ENCODE peak calls at places on chromosome 11, in five cellular contexts. One of them, this sample, is unnamed.

GRCh38 chr11:70359806-70360205 is 38.5 kb upstream of the CTTN start:
- DNase-seq in posterior vena cava: no peak
- DNase-seq in progenitor cell of endocrine pancreas: no peak
- DNase-seq in SIG-M5: no peak
- DNase-seq in memory B cell: no peak
- DNase-seq in this sample: no peak

GRCh38 chr11:45354976-45355705 is 69.0 kb upstream of the SYT13 start:
- DNase-seq in progenitor cell of endocrine pancreas: peak
- DNase-seq in SIG-M5: no peak
- DNase-seq in memory B cell: peak
- DNase-seq in posterior vena cava: peak
- DNase-seq in this sample: no peak

GRCh38 chr11:77046060-77046501 is 11.9 kb downstream of the B3GNT6 start:
- DNase-seq in memory B cell: peak
- DNase-seq in SIG-M5: no peak
- DNase-seq in posterior vena cava: no peak
- DNase-seq in progenitor cell of endocrine pancreas: peak
- DNase-seq in this sample: peak

GRCh38 chr11:70555092-70555491 is 156.8 kb downstream of the CTTN start:
- DNase-seq in SIG-M5: no peak
- DNase-seq in memory B cell: no peak
- DNase-seq in progenitor cell of endocrine pancreas: no peak
- DNase-seq in posterior vena cava: no peak
- DNase-seq in this sample: no peak

GRCh38 chr11:14443642-14444041 is 56.0 kb downstream of the COPB1 start:
- DNase-seq in posterior vena cava: no peak
- DNase-seq in progenitor cell of endocrine pancreas: no peak
- DNase-seq in SIG-M5: no peak
- DNase-seq in memory B cell: no peak
- DNase-seq in this sample: no peak

GRCh38 chr11:12827929-12828812 is 153.9 kb downstream of the TEAD1 start:
- DNase-seq in progenitor cell of endocrine pancreas: no peak
- DNase-seq in SIG-M5: no peak
- DNase-seq in memory B cell: no peak
- DNase-seq in posterior vena cava: no peak
- DNase-seq in this sample: no peak

GRCh38 chr11:66337103-66337899 is 1.1 kb upstream of the RIN1 start:
- DNase-seq in SIG-M5: no peak
- DNase-seq in progenitor cell of endocrine pancreas: no peak
- DNase-seq in posterior vena cava: peak
- DNase-seq in memory B cell: no peak
- DNase-seq in this sample: peak

GRCh38 chr11:60504219-60504618 is 11.0 kb upstream of the MS4A13 start:
- DNase-seq in progenitor cell of endocrine pancreas: no peak
- DNase-seq in posterior vena cava: no peak
- DNase-seq in SIG-M5: no peak
- DNase-seq in memory B cell: no peak
- DNase-seq in this sample: no peak

GRCh38 chr11:58006940-58007339 is 16.7 kb upstream of the OR9Q1 start:
- DNase-seq in memory B cell: no peak
- DNase-seq in progenitor cell of endocrine pancreas: no peak
- DNase-seq in SIG-M5: no peak
- DNase-seq in posterior vena cava: no peak
- DNase-seq in this sample: no peak

GRCh38 chr11:28086569-28086968 is 21.4 kb downstream of the KIF18A start:
- DNase-seq in SIG-M5: no peak
- DNase-seq in posterior vena cava: no peak
- DNase-seq in progenitor cell of endocrine pancreas: no peak
- DNase-seq in memory B cell: no peak
- DNase-seq in this sample: no peak

GRCh38 chr11:118398797-118399564 is 2.4 kb upstream of the ATP5MG start:
- DNase-seq in progenitor cell of endocrine pancreas: no peak
- DNase-seq in posterior vena cava: no peak
- DNase-seq in memory B cell: no peak
- DNase-seq in SIG-M5: no peak
- DNase-seq in this sample: no peak

GRCh38 chr11:111795333-111795985 is 29.3 kb upstream of the PPP2R1B start:
- DNase-seq in SIG-M5: no peak
- DNase-seq in memory B cell: no peak
- DNase-seq in progenitor cell of endocrine pancreas: no peak
- DNase-seq in posterior vena cava: no peak
- DNase-seq in this sample: no peak

GRCh38 chr11:117931971-117932370 is 2.8 kb upstream of the TMPRSS13 start:
- DNase-seq in SIG-M5: no peak
- DNase-seq in memory B cell: no peak
- DNase-seq in progenitor cell of endocrine pancreas: no peak
- DNase-seq in posterior vena cava: peak
- DNase-seq in this sample: no peak

GRCh38 chr11:30244255-30244654 is 13.4 kb downstream of the FSHB start:
- DNase-seq in posterior vena cava: no peak
- DNase-seq in memory B cell: no peak
- DNase-seq in progenitor cell of endocrine pancreas: no peak
- DNase-seq in SIG-M5: no peak
- DNase-seq in this sample: no peak

GRCh38 chr11:127993788-127994187 is 593.6 kb downstream of the ETS1 start:
- DNase-seq in SIG-M5: no peak
- DNase-seq in progenitor cell of endocrine pancreas: no peak
- DNase-seq in posterior vena cava: no peak
- DNase-seq in memory B cell: no peak
- DNase-seq in this sample: peak

GRCh38 chr11:78573271-78574035 is 1.2 kb downstream of the NARS2 start:
- DNase-seq in SIG-M5: no peak
- DNase-seq in posterior vena cava: no peak
- DNase-seq in progenitor cell of endocrine pancreas: no peak
- DNase-seq in memory B cell: no peak
- DNase-seq in this sample: no peak

GRCh38 chr11:130583866-130584265 is 135.4 kb downstream of the ADAMTS15 start:
- DNase-seq in posterior vena cava: peak
- DNase-seq in SIG-M5: no peak
- DNase-seq in progenitor cell of endocrine pancreas: no peak
- DNase-seq in memory B cell: no peak
- DNase-seq in this sample: no peak

This sample was measured in 8988T.